ENCODE peak calls at places on chromosomes 5 and 9, in four cellular contexts. B is K562, H is H1, W is WTC11. U is an unnamed sample.

GRCh38 chr5:92237896-92238295 is 854.8 kb upstream of the ARRDC3 start:
- DNase-seq in W (no peak), B (no peak), H (no peak), U (no peak)

GRCh38 chr5:12294151-12294550 is 389.9 kb upstream of the CTNND2 start:
- DNase-seq in H (no peak), W (no peak), B (no peak), U (no peak)

GRCh38 chr9:71758785-71759184 is 9.5 kb downstream of the CEMIP2 start:
- DNase-seq in B (peak; percentile 21), H (no peak), W (no peak), U (no peak)

GRCh38 chr5:65924366-65925093 is 1.8 kb upstream of the ERBIN start:
- DNase-seq in B (no peak), W (no peak), H (no peak), U (peak; percentile 50)

GRCh38 chr5:4005335-4005734 is 409.7 kb downstream of the IRX1 start:
- DNase-seq in W (peak; percentile 22), H (no peak), B (no peak), U (no peak)

GRCh38 chr5:68272289-68272688 is 56.7 kb downstream of the PIK3R1 start:
- DNase-seq in B (no peak), H (no peak), W (no peak), U (no peak)

GRCh38 chr5:93281980-93282772 is 298.8 kb downstream of the NR2F1-AS1 start:
- DNase-seq in H (no peak), W (no peak), B (no peak), U (peak; percentile 38)

GRCh38 chr5:95446009-95446408 is 54.8 kb downstream of the FAM81B start:
- DNase-seq in W (no peak), B (no peak), H (no peak), U (no peak)

GRCh38 chr9:123680382-123680781 is 249.5 kb downstream of the DENND1A start:
- DNase-seq in W (no peak), B (no peak), H (no peak), U (no peak)

GRCh38 chr9:111598730-111599091 is 736 bp downstream of the PTGR1 start:
- DNase-seq in B (no peak), H (no peak), W (no peak), U (no peak)

GRCh38 chr9:21883642-21884041 is 81.2 kb downstream of the MTAP start:
- DNase-seq in H (no peak), W (no peak), B (no peak), U (no peak)

GRCh38 chr5:165502893-165503696 is 1997.7 kb downstream of the MAT2B start:
- DNase-seq in H (no peak), B (no peak), W (no peak), U (no peak)

GRCh38 chr5:150763023-150763793 is 4.4 kb upstream of the DCTN4 start:
- DNase-seq in B (peak; percentile 80), H (no peak), W (no peak), U (peak; percentile 30)

GRCh38 chr5:96752341-96753016 is 55.3 kb downstream of the ERAP1 start:
- DNase-seq in W (no peak), B (peak; percentile 48), H (no peak), U (peak; percentile 19)

GRCh38 chr5:37983463-37983862 is 143.6 kb upstream of the GDNF start:
- DNase-seq in B (no peak), H (no peak), W (no peak), U (no peak)

DNA sequence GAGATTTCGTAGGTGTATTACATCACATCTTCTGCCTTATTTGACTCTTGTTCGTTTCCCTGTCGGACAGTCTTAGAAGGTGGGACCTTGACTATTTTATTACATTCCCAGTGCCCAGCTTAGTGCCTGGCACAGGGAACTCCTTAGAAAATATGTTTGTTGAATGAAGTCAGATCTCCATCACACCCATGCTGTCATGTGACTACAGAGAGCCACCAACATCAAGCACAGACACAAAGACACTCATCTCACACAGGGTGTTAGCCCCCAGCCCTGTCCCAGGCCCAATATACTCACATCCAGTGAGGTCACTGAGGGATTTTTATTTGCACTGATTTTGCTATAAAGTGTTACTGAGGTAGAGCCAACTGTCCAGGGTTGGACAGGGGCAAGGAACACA is 692 bp upstream of the SRA1 start:
- DNase-seq in W (no peak), B (no peak), H (no peak), U (no peak)
- TF ChIP-seq TEAD4 in W (no peak), B (no peak), H (no peak), U (no peak)

GRCh38 chr5:129906177-129906887 is 2.1 kb downstream of the CHSY3 start:
- DNase-seq in B (no peak), W (peak; percentile 30), H (no peak), U (peak; percentile 11)
- TF ChIP-seq TEAD4 in B (no peak), W (no peak), H (no peak), U (no peak)

GRCh38 chr9:133694686-133695085 is 43.5 kb downstream of the SARDH start:
- DNase-seq in B (no peak), H (no peak), W (no peak), U (no peak)

GRCh38 chr9:133692364-133692985 is 45.7 kb downstream of the SARDH start:
- DNase-seq in B (no peak), H (no peak), W (no peak), U (no peak)

GRCh38 chr9:133693116-133693515 is 45.0 kb downstream of the SARDH start:
- DNase-seq in H (no peak), B (no peak), W (no peak), U (no peak)

GRCh38 chr9:133691659-133692363 is 46.3 kb downstream of the SARDH start:
- DNase-seq in W (no peak), H (no peak), B (no peak), U (no peak)

DNA sequence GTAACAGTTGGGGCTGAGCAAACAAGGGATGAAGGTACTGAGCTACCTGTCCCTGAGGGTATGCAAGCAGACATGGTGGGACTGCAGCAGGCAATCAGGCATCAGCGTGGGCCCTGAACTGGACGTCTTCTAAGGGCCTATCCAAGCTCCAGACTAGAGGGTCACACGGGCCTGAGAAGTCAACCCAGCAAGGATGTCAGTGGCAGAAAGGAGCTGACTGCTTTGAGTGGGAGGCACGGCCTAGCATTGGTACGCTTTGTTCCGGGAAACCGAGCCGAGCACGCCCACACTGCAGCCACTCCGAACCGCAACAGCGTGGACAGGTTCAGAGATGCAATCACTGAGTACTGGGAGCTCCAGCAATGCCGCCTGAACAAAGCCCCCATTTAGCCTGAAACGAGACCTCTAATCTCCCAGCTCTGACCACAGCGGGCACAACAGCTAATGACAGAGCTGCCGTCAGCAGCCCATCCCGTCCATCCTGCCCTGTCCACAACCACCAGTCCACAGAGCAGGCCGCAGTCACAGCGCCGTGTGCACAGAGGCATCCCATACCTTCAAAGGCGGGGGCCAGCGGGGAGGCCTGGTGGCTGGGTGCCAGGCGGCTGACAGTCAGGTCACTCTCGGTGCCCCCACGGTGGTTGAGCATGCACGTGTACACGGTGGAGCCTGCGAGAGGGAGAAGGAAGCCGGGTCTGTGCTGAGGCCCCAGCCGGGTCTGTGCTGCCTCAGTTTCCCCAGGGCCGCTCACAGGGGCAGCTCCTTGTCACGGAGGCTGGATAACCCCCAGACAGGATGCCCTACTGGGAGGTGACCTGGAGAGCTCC is 44.2 kb downstream of the SARDH start:
- DNase-seq in H (no peak), B (no peak), W (no peak), U (no peak)
- TF ChIP-seq TEAD4 in H (no peak), B (no peak), W (no peak), U (no peak)

GRCh38 chr5:142152383-142152730 is 43.8 kb downstream of the NDFIP1 start:
- DNase-seq in B (peak; percentile 22), H (no peak), W (no peak), U (no peak)
- TF ChIP-seq TEAD4 in B (no peak), H (no peak), W (no peak), U (no peak)

GRCh38 chr9:14349818-14350333 is 35.9 kb upstream of the NFIB start:
- DNase-seq in B (no peak), W (no peak), H (no peak), U (no peak)
- TF ChIP-seq TEAD4 in B (no peak), W (no peak), H (no peak), U (no peak)

GRCh38 chr5:33657181-33657580 is 216.4 kb downstream of the TARS1 start:
- DNase-seq in H (no peak), W (no peak), B (no peak), U (no peak)

GRCh38 chr5:33657804-33658435 is 217.2 kb downstream of the TARS1 start:
- DNase-seq in W (peak; percentile 24), B (no peak), H (peak; percentile 47), U (no peak)

GRCh38 chr5:33659526-33660169 is 218.9 kb downstream of the TARS1 start:
- DNase-seq in B (no peak), W (no peak), H (no peak), U (no peak)

DNA sequence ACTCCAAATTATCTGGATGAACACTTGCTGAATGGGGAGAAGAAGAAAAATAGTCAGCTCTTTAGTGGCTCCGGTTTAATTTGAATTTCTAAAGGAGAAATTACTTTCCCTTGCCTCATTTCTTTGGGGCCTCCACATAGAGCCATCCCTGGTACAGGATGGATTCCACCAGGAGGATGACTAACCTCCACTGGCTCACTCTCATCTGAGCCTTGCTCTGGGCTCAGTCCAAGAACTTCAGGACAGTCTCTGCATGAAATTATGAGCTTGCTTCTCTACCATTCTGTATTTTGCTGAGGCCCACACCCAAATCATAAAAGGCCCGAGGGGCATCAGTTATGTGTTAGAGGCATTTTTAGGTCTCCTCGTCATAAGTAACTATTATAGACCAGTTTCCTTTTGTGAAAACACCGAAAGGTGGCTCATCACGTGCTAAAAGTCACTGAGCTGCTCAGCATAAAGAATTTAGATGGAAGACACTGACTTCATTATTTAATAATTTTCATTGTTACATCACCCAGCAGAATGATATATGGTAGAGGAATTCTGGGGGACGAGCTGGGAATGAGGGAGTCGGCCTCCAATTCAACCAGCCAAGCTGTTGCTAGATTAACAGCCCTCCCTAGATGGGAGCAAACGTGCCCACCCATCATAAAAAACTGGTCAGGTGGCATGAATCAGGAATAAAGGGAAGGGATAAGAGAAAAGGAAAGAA is 222.1 kb downstream of the TARS1 start:
- DNase-seq in H (no peak), B (no peak), W (no peak), U (no peak)
- TF ChIP-seq TEAD4 in H (no peak), B (no peak), W (no peak), U (no peak)

U was measured in SK-N-SH.